ENCODE peak calls at places on chromosomes 11 and 22, in ten cellular contexts. V is kidney tubule cell; L is EL; O is GM23338; X is activated T-helper 9 cell treated with anti-CD3 and anti-CD28 coated beads, Interleukin-2, amount 50 U/mL, for 16 hours; R is GM23248; J is activated CD8-positive, alpha-beta T cell treated with anti-CD3 and anti-CD28 coated beads for 36 hours; U is stimulated activated CD4-positive, alpha-beta T cell treated with anti-CD3 and anti-CD28 coated beads, Interleukin-2, amount 100 ng/mL, for 24 hours; Z is A549; W is ovary. E is an unnamed sample.

GRCh38 chr11:125954945-125955640 is 9.2 kb downstream of the VSIG10L2 start:
- DNase-seq in V (no peak), L (no peak), O (no peak), X (no peak), R (no peak), J (no peak), U (no peak), Z (no peak), W (no peak), E (no peak)

GRCh38 chr22:41517172-41518047 is 26.9 kb downstream of the POLR3H start:
- DNase-seq in V (peak; percentile 68), L (peak; percentile 63), O (peak; percentile 83), X (no peak), R (peak; percentile 72), J (peak; percentile 55), U (peak; percentile 54), Z (peak; percentile 48), W (peak; percentile 72), E (no peak)

GRCh38 chr11:7523416-7524210 is 9.8 kb downstream of the PPFIBP2 start:
- DNase-seq in V (no peak), L (no peak), O (no peak), X (no peak), R (no peak), J (no peak), U (no peak), Z (no peak), W (no peak), E (no peak)

GRCh38 chr22:50419116-50419515 is 55.7 kb downstream of the SBF1 start:
- DNase-seq in V (no peak), L (no peak), O (no peak), X (no peak), R (no peak), J (no peak), U (no peak), Z (no peak), W (no peak), E (no peak)

GRCh38 chr22:47690166-47690565 is 927.7 kb downstream of the TBC1D22A start:
- DNase-seq in V (no peak), L (no peak), O (no peak), X (no peak), R (no peak), J (no peak), U (no peak), Z (no peak), W (no peak), E (no peak)

GRCh38 chr11:64885367-64886286 is 7.2 kb upstream of the EHD1 start:
- DNase-seq in V (no peak), L (peak; percentile 68), O (no peak), X (no peak), R (peak; percentile 65), J (peak; percentile 67), U (no peak), Z (peak; percentile 68), W (no peak), E (no peak)

GRCh38 chr22:42300286-42301071 is 30.0 kb upstream of the TCF20 start:
- DNase-seq in V (peak; percentile 73), L (no peak), O (no peak), X (no peak), R (no peak), J (peak; percentile 66), U (peak; percentile 28), Z (no peak), W (no peak), E (no peak)

GRCh38 chr11:119377112-119377901 is 4.2 kb downstream of the USP2 start:
- DNase-seq in V (peak; percentile 49), L (no peak), O (no peak), X (no peak), R (no peak), J (no peak), U (no peak), Z (no peak), W (no peak), E (no peak)

GRCh38 chr11:62882811-62883496 is 2.3 kb downstream of the SLC3A2 start:
- DNase-seq in V (no peak), L (no peak), O (no peak), X (no peak), R (no peak), J (no peak), U (no peak), Z (no peak), W (no peak), E (no peak)

GRCh38 chr22:45916515-45916914 is 60.4 kb downstream of the WNT7B start:
- DNase-seq in V (no peak), L (no peak), O (no peak), X (no peak), R (no peak), J (no peak), U (no peak), Z (peak; percentile 48), W (no peak), E (no peak)

GRCh38 chr11:72203163-72203562 is 11.2 kb downstream of the FOLR1 start:
- DNase-seq in V (no peak), L (no peak), O (no peak), X (no peak), R (no peak), J (no peak), U (no peak), Z (no peak), W (no peak), E (no peak)

GRCh38 chr22:10781571-10782403 is 4746.2 kb upstream of the OR11H1 start:
- DNase-seq in V (no peak), L (no peak), O (no peak), X (no peak), R (no peak), J (no peak), U (no peak), Z (no peak), W (no peak), E (no peak)

GRCh38 chr11:10315083-10315482 is 10.2 kb downstream of the ADM start:
- DNase-seq in V (no peak), L (no peak), O (no peak), X (no peak), R (no peak), J (no peak), U (no peak), Z (no peak), W (no peak), E (no peak)

GRCh38 chr11:64040684-64041267 is 5.0 kb downstream of the FLRT1 start:
- DNase-seq in V (no peak), L (no peak), O (peak; percentile 74), X (no peak), R (no peak), J (no peak), U (no peak), Z (peak; percentile 52), W (no peak), E (no peak)

GRCh38 chr11:134313821-134314607 is 17.8 kb upstream of the GLB1L2 start:
- DNase-seq in V (no peak), L (no peak), O (no peak), X (no peak), R (no peak), J (no peak), U (no peak), Z (no peak), W (no peak), E (no peak)

GRCh38 chr11:40132881-40133280 is 1326.6 kb downstream of the LRRC4C start:
- DNase-seq in V (no peak), L (no peak), O (no peak), X (no peak), R (no peak), J (no peak), U (no peak), Z (no peak), W (no peak), E (no peak)

GRCh38 chr22:43922123-43922522 is 1.5 kb upstream of the PNPLA3 start:
- DNase-seq in V (peak; percentile 14), L (no peak), O (peak; percentile 36), X (no peak), R (no peak), J (no peak), U (no peak), Z (no peak), W (no peak), E (no peak)

GRCh38 chr11:44028401-44028800 is 19.4 kb upstream of the ACCSL start:
- DNase-seq in V (no peak), L (no peak), O (no peak), X (no peak), R (peak; percentile 80), J (no peak), U (no peak), Z (no peak), W (no peak), E (no peak)

GRCh38 chr11:128483211-128483788 is 104.1 kb downstream of the ETS1 start:
- DNase-seq in V (no peak), L (no peak), O (no peak), X (no peak), R (no peak), J (peak; percentile 62), U (no peak), Z (no peak), W (no peak), E (no peak)

GRCh38 chr22:44999231-44999630 is 10.6 kb downstream of the PHF21B start:
- DNase-seq in V (no peak), L (no peak), O (no peak), X (no peak), R (no peak), J (no peak), U (no peak), Z (no peak), W (no peak), E (no peak)